ENCODE peak calls at places on chromosomes 11 and 22, in eight cellular contexts. One of them, this sample, is unnamed.

GRCh38 chr22:29914165-29914564 is 31.2 kb downstream of the MTMR3 start:
- DNase-seq in heart right ventricle: no peak
- DNase-seq in adrenal gland: no peak
- DNase-seq in thoracic aorta: no peak
- DNase-seq in IMR-90: peak
- DNase-seq in coronary artery: no peak
- DNase-seq in heart left ventricle: no peak
- DNase-seq in cardiac muscle cell: peak
- DNase-seq in this sample: no peak

GRCh38 chr11:46345131-46345597 is 2.1 kb upstream of the DGKZ start:
- DNase-seq in cardiac muscle cell: no peak
- DNase-seq in IMR-90: no peak
- DNase-seq in coronary artery: no peak
- DNase-seq in heart left ventricle: peak
- DNase-seq in thoracic aorta: no peak
- DNase-seq in adrenal gland: no peak
- DNase-seq in heart right ventricle: peak
- DNase-seq in this sample: no peak

GRCh38 chr11:697028-697491 is 1.4 kb downstream of the TMEM80 start:
- DNase-seq in thoracic aorta: no peak
- DNase-seq in coronary artery: no peak
- DNase-seq in heart left ventricle: no peak
- DNase-seq in heart right ventricle: no peak
- DNase-seq in cardiac muscle cell: peak
- DNase-seq in adrenal gland: no peak
- DNase-seq in IMR-90: peak
- DNase-seq in this sample: no peak

GRCh38 chr11:16239130-16240105 is 116.9 kb downstream of the SOX6 start:
- DNase-seq in IMR-90: peak
- DNase-seq in cardiac muscle cell: no peak
- DNase-seq in heart left ventricle: no peak
- DNase-seq in coronary artery: no peak
- DNase-seq in thoracic aorta: no peak
- DNase-seq in adrenal gland: no peak
- DNase-seq in heart right ventricle: no peak
- DNase-seq in this sample: no peak

GRCh38 chr22:32542332-32543019 is 67.9 kb downstream of the FBXO7 start:
- DNase-seq in coronary artery: no peak
- DNase-seq in adrenal gland: no peak
- DNase-seq in cardiac muscle cell: no peak
- DNase-seq in IMR-90: no peak
- DNase-seq in heart right ventricle: peak
- DNase-seq in heart left ventricle: peak
- DNase-seq in thoracic aorta: no peak
- DNase-seq in this sample: no peak

GRCh38 chr11:76810151-76810853 is 27.1 kb downstream of the TSKU start:
- DNase-seq in IMR-90: no peak
- DNase-seq in cardiac muscle cell: peak
- DNase-seq in thoracic aorta: no peak
- DNase-seq in coronary artery: peak
- DNase-seq in heart left ventricle: peak
- DNase-seq in adrenal gland: peak
- DNase-seq in heart right ventricle: peak
- DNase-seq in this sample: no peak

GRCh38 chr11:94884322-94884721 is 89.0 kb downstream of the CWC15 start:
- DNase-seq in IMR-90: no peak
- DNase-seq in cardiac muscle cell: no peak
- DNase-seq in heart left ventricle: no peak
- DNase-seq in thoracic aorta: no peak
- DNase-seq in adrenal gland: no peak
- DNase-seq in coronary artery: no peak
- DNase-seq in heart right ventricle: no peak
- DNase-seq in this sample: no peak

GRCh38 chr11:64181506-64182411 is 4.2 kb upstream of the STIP1 start:
- DNase-seq in heart left ventricle: peak
- DNase-seq in IMR-90: peak
- DNase-seq in coronary artery: peak
- DNase-seq in thoracic aorta: peak
- DNase-seq in heart right ventricle: peak
- DNase-seq in adrenal gland: peak
- DNase-seq in cardiac muscle cell: peak
- DNase-seq in this sample: no peak

GRCh38 chr11:106988151-106988806 is 30.0 kb downstream of the GUCY1A2 start:
- DNase-seq in heart left ventricle: no peak
- DNase-seq in cardiac muscle cell: peak
- DNase-seq in IMR-90: peak
- DNase-seq in adrenal gland: no peak
- DNase-seq in coronary artery: no peak
- DNase-seq in heart right ventricle: peak
- DNase-seq in thoracic aorta: no peak
- DNase-seq in this sample: no peak

GRCh38 chr11:58787903-58788302 is 56.2 kb upstream of the GLYAT start:
- DNase-seq in cardiac muscle cell: no peak
- DNase-seq in IMR-90: peak
- DNase-seq in thoracic aorta: no peak
- DNase-seq in heart left ventricle: no peak
- DNase-seq in coronary artery: no peak
- DNase-seq in heart right ventricle: no peak
- DNase-seq in adrenal gland: no peak
- DNase-seq in this sample: no peak

GRCh38 chr11:37788141-37788877 is 1190.3 kb upstream of the RAG2 start:
- DNase-seq in thoracic aorta: no peak
- DNase-seq in heart right ventricle: no peak
- DNase-seq in IMR-90: peak
- DNase-seq in heart left ventricle: no peak
- DNase-seq in adrenal gland: no peak
- DNase-seq in cardiac muscle cell: peak
- DNase-seq in coronary artery: no peak
- DNase-seq in this sample: no peak

GRCh38 chr22:43333978-43334377 is 9.2 kb downstream of the SCUBE1 start:
- DNase-seq in IMR-90: no peak
- DNase-seq in heart left ventricle: no peak
- DNase-seq in cardiac muscle cell: no peak
- DNase-seq in adrenal gland: no peak
- DNase-seq in heart right ventricle: no peak
- DNase-seq in coronary artery: no peak
- DNase-seq in thoracic aorta: no peak
- DNase-seq in this sample: no peak

GRCh38 chr11:34558211-34558610 is 44.6 kb upstream of the ELF5 start:
- DNase-seq in coronary artery: no peak
- DNase-seq in adrenal gland: no peak
- DNase-seq in heart right ventricle: no peak
- DNase-seq in cardiac muscle cell: no peak
- DNase-seq in thoracic aorta: no peak
- DNase-seq in heart left ventricle: no peak
- DNase-seq in IMR-90: no peak
- DNase-seq in this sample: no peak

GRCh38 chr11:131423715-131424114 is 53.3 kb downstream of the NTM start:
- DNase-seq in heart left ventricle: no peak
- DNase-seq in thoracic aorta: no peak
- DNase-seq in coronary artery: no peak
- DNase-seq in heart right ventricle: no peak
- DNase-seq in IMR-90: peak
- DNase-seq in adrenal gland: no peak
- DNase-seq in cardiac muscle cell: peak
- DNase-seq in this sample: no peak

GRCh38 chr11:68527585-68527984 is 67.0 kb downstream of the PPP6R3 start:
- DNase-seq in heart right ventricle: no peak
- DNase-seq in thoracic aorta: no peak
- DNase-seq in heart left ventricle: no peak
- DNase-seq in cardiac muscle cell: no peak
- DNase-seq in coronary artery: no peak
- DNase-seq in IMR-90: no peak
- DNase-seq in adrenal gland: no peak
- DNase-seq in this sample: no peak

GRCh38 chr11:131511794-131512193 is 141.4 kb downstream of the NTM start:
- DNase-seq in heart right ventricle: no peak
- DNase-seq in thoracic aorta: no peak
- DNase-seq in IMR-90: no peak
- DNase-seq in adrenal gland: peak
- DNase-seq in cardiac muscle cell: peak
- DNase-seq in heart left ventricle: no peak
- DNase-seq in coronary artery: no peak
- DNase-seq in this sample: no peak

GRCh38 chr11:71170619-71171018 is 81.8 kb downstream of the SHANK2 start:
- DNase-seq in thoracic aorta: no peak
- DNase-seq in heart left ventricle: no peak
- DNase-seq in cardiac muscle cell: no peak
- DNase-seq in coronary artery: peak
- DNase-seq in IMR-90: no peak
- DNase-seq in heart right ventricle: no peak
- DNase-seq in adrenal gland: no peak
- DNase-seq in this sample: no peak

GRCh38 chr11:85918910-85919794 is 64.0 kb downstream of the CCDC83 start:
- DNase-seq in cardiac muscle cell: peak
- DNase-seq in IMR-90: no peak
- DNase-seq in heart right ventricle: no peak
- DNase-seq in coronary artery: no peak
- DNase-seq in thoracic aorta: no peak
- DNase-seq in adrenal gland: no peak
- DNase-seq in heart left ventricle: no peak
- DNase-seq in this sample: no peak

GRCh38 chr11:67632982-67633755 is 3.4 kb upstream of the NUDT8 start:
- DNase-seq in IMR-90: no peak
- DNase-seq in heart left ventricle: no peak
- DNase-seq in adrenal gland: no peak
- DNase-seq in cardiac muscle cell: no peak
- DNase-seq in thoracic aorta: no peak
- DNase-seq in heart right ventricle: no peak
- DNase-seq in coronary artery: no peak
- DNase-seq in this sample: no peak

GRCh38 chr11:134370526-134371435 is 39.0 kb downstream of the GLB1L2 start:
- DNase-seq in cardiac muscle cell: no peak
- DNase-seq in adrenal gland: no peak
- DNase-seq in coronary artery: no peak
- DNase-seq in heart right ventricle: no peak
- DNase-seq in IMR-90: no peak
- DNase-seq in heart left ventricle: no peak
- DNase-seq in thoracic aorta: no peak
- DNase-seq in this sample: no peak

GRCh38 chr11:17496406-17496805 is 19.8 kb upstream of the ABCC8 start:
- DNase-seq in adrenal gland: no peak
- DNase-seq in coronary artery: no peak
- DNase-seq in heart left ventricle: no peak
- DNase-seq in thoracic aorta: no peak
- DNase-seq in cardiac muscle cell: peak
- DNase-seq in heart right ventricle: no peak
- DNase-seq in IMR-90: no peak
- DNase-seq in this sample: no peak

GRCh38 chr11:65433657-65434056 is 11.1 kb downstream of the NEAT1 start:
- DNase-seq in heart right ventricle: no peak
- DNase-seq in coronary artery: no peak
- DNase-seq in adrenal gland: peak
- DNase-seq in heart left ventricle: no peak
- DNase-seq in cardiac muscle cell: no peak
- DNase-seq in IMR-90: peak
- DNase-seq in thoracic aorta: no peak
- DNase-seq in this sample: no peak
- H3K27ac ChIP-seq in heart right ventricle: no peak
- H3K27ac ChIP-seq in coronary artery: no peak
- H3K27ac ChIP-seq in adrenal gland: peak
- H3K27ac ChIP-seq in heart left ventricle: no peak
- H3K27ac ChIP-seq in cardiac muscle cell: no peak
- H3K27ac ChIP-seq in IMR-90: no peak
- H3K27ac ChIP-seq in thoracic aorta: no peak
- H3K27ac ChIP-seq in this sample: no peak

GRCh38 chr11:20016526-20016925 is 143.7 kb downstream of the DBX1 start:
- DNase-seq in coronary artery: no peak
- DNase-seq in IMR-90: no peak
- DNase-seq in thoracic aorta: no peak
- DNase-seq in heart right ventricle: no peak
- DNase-seq in heart left ventricle: no peak
- DNase-seq in adrenal gland: no peak
- DNase-seq in cardiac muscle cell: no peak
- DNase-seq in this sample: no peak
- TF ChIP-seq CTCF in coronary artery: no peak
- TF ChIP-seq CTCF in IMR-90: no peak
- TF ChIP-seq CTCF in thoracic aorta: no peak
- TF ChIP-seq CTCF in heart right ventricle: no peak
- TF ChIP-seq CTCF in heart left ventricle: no peak
- TF ChIP-seq CTCF in adrenal gland: no peak
- TF ChIP-seq CTCF in cardiac muscle cell: no peak
- TF ChIP-seq CTCF in this sample: no peak

GRCh38 chr11:123303924-123304323 is 108.9 kb upstream of the CLMP start:
- DNase-seq in heart right ventricle: no peak
- DNase-seq in adrenal gland: no peak
- DNase-seq in thoracic aorta: no peak
- DNase-seq in coronary artery: no peak
- DNase-seq in cardiac muscle cell: no peak
- DNase-seq in heart left ventricle: no peak
- DNase-seq in IMR-90: no peak
- DNase-seq in this sample: no peak

GRCh38 chr11:123301696-123302400 is 106.8 kb upstream of the CLMP start:
- DNase-seq in adrenal gland: peak
- DNase-seq in heart left ventricle: peak
- DNase-seq in thoracic aorta: no peak
- DNase-seq in coronary artery: no peak
- DNase-seq in cardiac muscle cell: peak
- DNase-seq in heart right ventricle: peak
- DNase-seq in IMR-90: peak
- DNase-seq in this sample: peak

GRCh38 chr11:123300874-123301695 is 106.0 kb upstream of the CLMP start:
- DNase-seq in cardiac muscle cell: peak
- DNase-seq in IMR-90: peak
- DNase-seq in heart right ventricle: no peak
- DNase-seq in adrenal gland: no peak
- DNase-seq in thoracic aorta: no peak
- DNase-seq in heart left ventricle: no peak
- DNase-seq in coronary artery: no peak
- DNase-seq in this sample: no peak

GRCh38 chr11:123304828-123305530 is 109.9 kb upstream of the CLMP start:
- DNase-seq in heart right ventricle: no peak
- DNase-seq in coronary artery: no peak
- DNase-seq in cardiac muscle cell: no peak
- DNase-seq in thoracic aorta: no peak
- DNase-seq in adrenal gland: no peak
- DNase-seq in heart left ventricle: no peak
- DNase-seq in IMR-90: no peak
- DNase-seq in this sample: no peak

DNA sequence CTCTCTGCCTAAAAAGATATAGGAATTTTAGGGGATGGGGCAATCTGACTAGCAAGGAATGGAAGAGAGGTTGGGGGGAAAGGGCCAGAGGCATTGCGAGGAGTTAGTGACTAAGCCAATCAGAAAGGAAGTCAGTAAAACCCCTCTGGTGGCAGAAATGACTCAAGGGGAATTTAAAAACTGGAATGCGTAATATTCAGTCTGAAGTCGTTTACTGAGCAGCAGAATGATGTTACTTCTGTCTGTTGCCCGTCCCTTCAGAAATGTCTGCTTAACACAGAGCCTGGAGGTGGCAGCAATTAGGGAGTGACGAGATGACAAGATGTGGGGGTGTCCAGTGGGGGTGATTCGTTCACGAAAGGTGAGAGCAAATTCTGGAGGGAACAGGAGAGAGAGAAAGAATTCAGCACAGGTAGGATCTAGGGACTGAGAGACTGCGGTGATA is 107.7 kb upstream of the CLMP start:
- DNase-seq in cardiac muscle cell: peak
- DNase-seq in coronary artery: no peak
- DNase-seq in IMR-90: peak
- DNase-seq in heart left ventricle: no peak
- DNase-seq in adrenal gland: no peak
- DNase-seq in heart right ventricle: no peak
- DNase-seq in thoracic aorta: no peak
- DNase-seq in this sample: no peak
- H3K27ac ChIP-seq in cardiac muscle cell: no peak
- H3K27ac ChIP-seq in coronary artery: no peak
- H3K27ac ChIP-seq in IMR-90: no peak
- H3K27ac ChIP-seq in heart left ventricle: no peak
- H3K27ac ChIP-seq in adrenal gland: no peak
- H3K27ac ChIP-seq in heart right ventricle: no peak
- H3K27ac ChIP-seq in thoracic aorta: no peak
- H3K27ac ChIP-seq in this sample: no peak

GRCh38 chr11:36129955-36130354 is 159.3 kb downstream of the COMMD9 start:
- DNase-seq in coronary artery: no peak
- DNase-seq in adrenal gland: no peak
- DNase-seq in thoracic aorta: no peak
- DNase-seq in heart right ventricle: no peak
- DNase-seq in IMR-90: no peak
- DNase-seq in heart left ventricle: no peak
- DNase-seq in cardiac muscle cell: no peak
- DNase-seq in this sample: no peak
- TF ChIP-seq CTCF in coronary artery: no peak
- TF ChIP-seq CTCF in adrenal gland: no peak
- TF ChIP-seq CTCF in thoracic aorta: no peak
- TF ChIP-seq CTCF in heart right ventricle: no peak
- TF ChIP-seq CTCF in IMR-90: no peak
- TF ChIP-seq CTCF in heart left ventricle: no peak
- TF ChIP-seq CTCF in cardiac muscle cell: no peak
- TF ChIP-seq CTCF in this sample: no peak